ENCODE peak calls at places on chromosome 16, in six cellular contexts. T is A549, H is adrenal gland, F is endothelial cell of umbilical vein, C is mammary epithelial cell, O is lung. S is an unnamed sample.

GRCh38 chr16:81661082-81661481 is 118.0 kb upstream of the PLCG2 start:
- DNase-seq in T (no peak), H (no peak), F (no peak), C (peak; percentile 58), O (no peak), S (no peak)

GRCh38 chr16:3963203-3963602 is 82.7 kb upstream of the CREBBP start:
- DNase-seq in T (no peak), H (no peak), F (no peak), C (no peak), O (no peak), S (no peak)

GRCh38 chr16:71726491-71727319 is 2.2 kb upstream of the PHLPP2 start:
- DNase-seq in T (no peak), H (no peak), F (no peak), C (no peak), O (no peak), S (no peak)

GRCh38 chr16:75181630-75182029 is 25.3 kb downstream of the CTRB2 start:
- DNase-seq in T (no peak), H (no peak), F (no peak), C (no peak), O (no peak), S (no peak)

GRCh38 chr16:60318486-60318885 is 1584.4 kb upstream of the GOT2 start:
- DNase-seq in T (no peak), H (no peak), F (no peak), C (peak; percentile 38), O (no peak), S (no peak)

GRCh38 chr16:490768-491167 is 36.7 kb upstream of the CAPN15 start:
- DNase-seq in T (no peak), H (no peak), F (no peak), C (no peak), O (no peak), S (no peak)

GRCh38 chr16:360698-361336 is 8.3 kb upstream of the AXIN1 start:
- DNase-seq in T (no peak), H (no peak), F (no peak), C (no peak), O (no peak), S (no peak)

GRCh38 chr16:25253322-25253721 is 4.3 kb downstream of the ZKSCAN2 start:
- DNase-seq in T (no peak), H (no peak), F (no peak), C (no peak), O (no peak), S (no peak)

GRCh38 chr16:3266873-3267537 is 10.6 kb upstream of the MEFV start:
- DNase-seq in T (peak; percentile 43), H (peak; percentile 31), F (peak; percentile 48), C (peak; percentile 26), O (no peak), S (no peak)

GRCh38 chr16:21713549-21714368 is 50.0 kb downstream of the OTOA start:
- DNase-seq in T (no peak), H (no peak), F (no peak), C (no peak), O (no peak), S (no peak)

GRCh38 chr16:3876695-3877094 is 3.8 kb downstream of the CREBBP start:
- DNase-seq in T (no peak), H (peak; percentile 37), F (no peak), C (no peak), O (no peak), S (no peak)

GRCh38 chr16:46650224-46650623 is 29.0 kb upstream of the SHCBP1 start:
- DNase-seq in T (no peak), H (no peak), F (no peak), C (no peak), O (no peak), S (no peak)

GRCh38 chr16:82045471-82046178 is 10.6 kb downstream of the HSD17B2 start:
- DNase-seq in T (no peak), H (no peak), F (no peak), C (no peak), O (no peak), S (no peak)

GRCh38 chr16:84885024-84885910 is 65.5 kb downstream of the CRISPLD2 start:
- DNase-seq in T (no peak), H (no peak), F (peak; percentile 62), C (peak; percentile 60), O (no peak), S (no peak)

GRCh38 chr16:5070431-5071186 is 1.0 kb upstream of the ALG1 start:
- DNase-seq in T (no peak), H (no peak), F (no peak), C (no peak), O (no peak), S (no peak)

GRCh38 chr16:379183-379960 is 2.4 kb downstream of the PGAP6 start:
- DNase-seq in T (no peak), H (no peak), F (no peak), C (no peak), O (peak; percentile 88), S (peak; percentile 88)

GRCh38 chr16:21336231-21336630 is 58.1 kb upstream of the CRYM start:
- DNase-seq in T (no peak), H (no peak), F (no peak), C (peak; percentile 16), O (no peak), S (no peak)

GRCh38 chr16:86850675-86851074 is 272.3 kb downstream of the FOXL1 start:
- DNase-seq in T (no peak), H (no peak), F (peak; percentile 55), C (no peak), O (no peak), S (no peak)

GRCh38 chr16:12362482-12363458 is 386.2 kb downstream of the SNX29 start:
- DNase-seq in T (no peak), H (no peak), F (peak; percentile 38), C (no peak), O (no peak), S (peak; percentile 27)

GRCh38 chr16:23691483-23692189 is 12.9 kb downstream of the PLK1 start:
- DNase-seq in T (no peak), H (no peak), F (no peak), C (no peak), O (no peak), S (no peak)

GRCh38 chr16:67726106-67727034 is 7.3 kb upstream of the GFOD2 start:
- DNase-seq in T (no peak), H (peak; percentile 85), F (peak; percentile 30), C (no peak), O (no peak), S (no peak)

GRCh38 chr16:50539822-50540710 is 8.1 kb upstream of the NKD1 start:
- DNase-seq in T (no peak), H (no peak), F (no peak), C (no peak), O (no peak), S (no peak)

GRCh38 chr16:8686031-8686621 is 11.7 kb downstream of the ABAT start:
- DNase-seq in T (no peak), H (no peak), F (no peak), C (no peak), O (no peak), S (peak; percentile 21)

GRCh38 chr16:27324851-27325301 is 11.1 kb downstream of the IL4R start:
- DNase-seq in T (no peak), H (no peak), F (no peak), C (no peak), O (no peak), S (no peak)
- H3K27ac ChIP-seq in T (no peak overlapping the region), H (peak overlapping the region; percentile 57), F (no peak overlapping the region), C (peak overlapping the region; percentile 25), O (peak overlapping the region; percentile 78), S (peak overlapping the region; percentile 85)

GRCh38 chr16:56354746-56355145 is 70.6 kb downstream of the AMFR start:
- DNase-seq in T (no peak), H (peak; percentile 4), F (no peak), C (no peak), O (no peak), S (no peak)

GRCh38 chr16:56357291-56357764 is 68.0 kb downstream of the AMFR start:
- DNase-seq in T (no peak), H (peak; percentile 29), F (peak; percentile 64), C (peak; percentile 21), O (no peak), S (no peak)

GRCh38 chr16:56355221-56355620 is 70.1 kb downstream of the AMFR start:
- DNase-seq in T (no peak), H (peak; percentile 4), F (no peak), C (no peak), O (no peak), S (no peak)

GRCh38 chr16:56356276-56357241 is 68.8 kb downstream of the AMFR start:
- DNase-seq in T (peak; percentile 91), H (peak; percentile 87), F (peak; percentile 88), C (peak; percentile 67), O (peak; percentile 75), S (peak; percentile 78)

DNA sequence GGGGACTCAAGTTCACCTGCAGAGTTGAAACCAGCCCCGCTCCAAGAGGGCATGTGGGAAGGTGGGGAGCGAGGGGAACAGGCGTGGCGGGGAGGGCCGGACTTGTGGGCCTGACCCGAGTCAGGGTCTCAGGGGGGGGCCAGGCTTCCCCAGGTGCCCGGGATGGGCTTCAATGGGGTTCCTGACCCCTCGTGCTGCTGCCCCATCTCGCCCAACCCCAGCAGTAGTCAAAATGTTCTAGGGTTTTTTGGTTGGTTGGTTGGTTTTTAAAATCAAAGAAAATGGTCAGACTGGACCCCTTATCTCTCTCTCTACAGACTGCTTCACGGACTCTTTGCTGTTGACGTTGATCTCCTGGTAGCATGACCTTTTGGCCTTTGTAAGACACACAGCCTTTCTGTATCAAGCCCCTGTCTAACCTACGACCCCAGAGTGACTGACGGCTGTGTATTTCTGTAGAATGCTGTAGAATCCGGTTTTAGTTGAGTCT is 69.5 kb downstream of the AMFR start:
- DNase-seq in T (no peak), H (peak; percentile 16), F (no peak), C (no peak), O (no peak), S (no peak)
- H3K27ac ChIP-seq in T (peak overlapping the region; percentile 70), H (no peak overlapping the region), F (no peak overlapping the region), C (no peak overlapping the region), O (no peak overlapping the region), S (no peak overlapping the region)

DNA sequence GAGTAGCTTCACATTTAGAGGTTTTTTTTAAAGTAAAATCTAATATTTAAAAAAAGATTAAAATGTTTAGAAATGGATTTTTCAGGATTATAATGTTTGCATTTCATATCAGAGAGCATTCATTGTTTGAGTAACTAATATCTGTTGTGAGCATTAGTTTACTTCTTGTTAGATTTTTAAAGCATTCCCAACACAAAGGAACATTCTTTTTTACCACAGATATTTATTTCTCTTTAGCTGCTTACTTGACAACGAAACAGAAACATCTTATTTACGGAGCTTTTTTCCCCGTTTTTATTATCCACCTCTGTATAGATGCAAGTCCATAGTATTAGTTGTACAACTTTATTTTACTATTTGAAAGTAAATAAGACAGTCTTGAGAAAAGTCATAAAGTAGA is 53.0 kb downstream of the NFAT5 start:
- DNase-seq in T (no peak), H (no peak), F (no peak), C (no peak), O (no peak), S (no peak)
- H3K27ac ChIP-seq in T (no peak overlapping the region), H (no peak overlapping the region), F (no peak overlapping the region), C (no peak overlapping the region), O (no peak overlapping the region), S (no peak overlapping the region)

DNA sequence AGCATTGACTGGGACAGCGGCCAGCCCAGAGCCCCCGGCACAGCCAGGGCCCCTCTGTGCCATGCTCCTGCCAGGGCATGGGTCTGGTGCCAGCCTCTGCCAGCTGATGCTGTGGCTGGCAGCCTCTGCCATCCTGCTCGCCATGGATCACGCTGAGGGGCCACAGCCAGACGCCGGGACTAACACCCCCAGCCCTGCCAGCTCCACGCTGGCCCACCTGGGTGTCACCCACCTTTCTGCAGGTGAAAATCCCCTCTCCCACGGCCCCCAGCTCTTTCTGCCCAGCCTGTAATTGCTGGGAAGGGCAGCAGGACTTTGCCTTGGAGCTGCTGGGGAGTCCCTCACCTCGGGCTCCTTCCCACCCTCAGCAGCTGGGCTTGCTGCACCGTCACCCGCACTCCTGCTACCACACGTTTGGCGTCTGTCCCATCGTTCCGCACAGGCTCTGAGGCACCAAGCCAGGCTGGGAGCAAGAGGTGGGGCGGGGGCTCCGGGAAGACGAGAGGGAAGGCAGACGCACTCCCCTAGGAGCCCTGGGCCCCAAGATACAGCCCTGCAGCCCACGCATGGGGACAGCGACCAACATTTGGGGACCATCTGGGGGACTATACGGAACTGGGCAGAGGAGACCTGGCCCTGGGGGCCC is 42.0 kb upstream of the ACSF3 start:
- DNase-seq in T (no peak), H (no peak), F (no peak), C (no peak), O (no peak), S (no peak)
- H3K27ac ChIP-seq in T (no peak overlapping the region), H (no peak overlapping the region), F (no peak overlapping the region), C (no peak overlapping the region), O (no peak overlapping the region), S (no peak overlapping the region)

S was measured in colonic mucosa.